ENCODE peak calls at places on chromosomes 5 and 9, in eight cellular contexts. K is breast epithelium, G is PC-3, P is heart right ventricle, H is cardiac muscle cell, C is astrocyte of the spinal cord, D is IMR-90, F is nephron progenitor cell. X is an unnamed sample.

GRCh38 chr9:130835441-130836298 is 616 bp downstream of the ABL1 start:
- DNase-seq in K (no peak), G (no peak), P (peak; percentile 47), H (peak; percentile 55), C (peak; percentile 58), D (peak; percentile 61), F (peak; percentile 60), X (no peak)

GRCh38 chr5:113147088-113147487 is 170.5 kb downstream of the DCP2 start:
- DNase-seq in K (no peak), G (no peak), P (no peak), H (peak; percentile 86), C (peak; percentile 62), D (peak; percentile 99), F (no peak), X (peak; percentile 94)

GRCh38 chr5:14834062-14834461 is 37.5 kb downstream of the ANKH start:
- DNase-seq in K (no peak), G (no peak), P (no peak), H (no peak), C (no peak), D (no peak), F (no peak), X (no peak)

GRCh38 chr5:1698589-1699316 is 100.9 kb downstream of the MRPL36 start:
- DNase-seq in K (no peak), G (no peak), P (no peak), H (no peak), C (no peak), D (no peak), F (no peak), X (no peak)

GRCh38 chr9:70113403-70114022 is 69.9 kb downstream of the MAMDC2 start:
- DNase-seq in K (peak; percentile 49), G (peak; percentile 53), P (peak; percentile 39), H (peak; percentile 79), C (peak; percentile 74), D (peak; percentile 72), F (peak; percentile 40), X (no peak)

GRCh38 chr5:180533845-180534244 is 39.7 kb downstream of the CNOT6 start:
- DNase-seq in K (no peak), G (no peak), P (no peak), H (no peak), C (no peak), D (no peak), F (no peak), X (no peak)

GRCh38 chr9:96508227-96508940 is 58.4 kb downstream of the HABP4 start:
- DNase-seq in K (no peak), G (no peak), P (no peak), H (no peak), C (no peak), D (no peak), F (no peak), X (no peak)

GRCh38 chr9:133107961-133108793 is 12.9 kb downstream of the RALGDS start:
- DNase-seq in K (no peak), G (no peak), P (no peak), H (no peak), C (no peak), D (no peak), F (no peak), X (no peak)

GRCh38 chr9:131698715-131699053 is 41.2 kb downstream of the RAPGEF1 start:
- DNase-seq in K (no peak), G (no peak), P (no peak), H (no peak), C (no peak), D (no peak), F (no peak), X (no peak)

GRCh38 chr9:82212885-82213284 is 224.3 kb downstream of the SPATA31D1 start:
- DNase-seq in K (no peak), G (no peak), P (no peak), H (no peak), C (no peak), D (no peak), F (no peak), X (no peak)

GRCh38 chr5:98314262-98314661 is 459.2 kb upstream of the RGMB start:
- DNase-seq in K (no peak), G (peak; percentile 91), P (no peak), H (peak; percentile 42), C (peak; percentile 81), D (peak; percentile 92), F (no peak), X (peak; percentile 83)

GRCh38 chr5:16888694-16889124 is 47.4 kb downstream of the MYO10 start:
- DNase-seq in K (no peak), G (peak; percentile 87), P (no peak), H (peak; percentile 72), C (peak; percentile 35), D (peak; percentile 67), F (no peak), X (no peak)

GRCh38 chr5:87231037-87231808 is 36.5 kb upstream of the RASA1 start:
- DNase-seq in K (no peak), G (peak; percentile 35), P (no peak), H (peak; percentile 38), C (no peak), D (no peak), F (no peak), X (no peak)

GRCh38 chr5:150636391-150637244 is 3.8 kb upstream of the SYNPO start:
- DNase-seq in K (no peak), G (peak; percentile 84), P (no peak), H (peak; percentile 76), C (peak; percentile 79), D (peak; percentile 68), F (no peak), X (no peak)

GRCh38 chr9:113505963-113506624 is 42.6 kb downstream of the RGS3 start:
- DNase-seq in K (no peak), G (no peak), P (no peak), H (no peak), C (no peak), D (no peak), F (peak; percentile 50), X (no peak)

DNA sequence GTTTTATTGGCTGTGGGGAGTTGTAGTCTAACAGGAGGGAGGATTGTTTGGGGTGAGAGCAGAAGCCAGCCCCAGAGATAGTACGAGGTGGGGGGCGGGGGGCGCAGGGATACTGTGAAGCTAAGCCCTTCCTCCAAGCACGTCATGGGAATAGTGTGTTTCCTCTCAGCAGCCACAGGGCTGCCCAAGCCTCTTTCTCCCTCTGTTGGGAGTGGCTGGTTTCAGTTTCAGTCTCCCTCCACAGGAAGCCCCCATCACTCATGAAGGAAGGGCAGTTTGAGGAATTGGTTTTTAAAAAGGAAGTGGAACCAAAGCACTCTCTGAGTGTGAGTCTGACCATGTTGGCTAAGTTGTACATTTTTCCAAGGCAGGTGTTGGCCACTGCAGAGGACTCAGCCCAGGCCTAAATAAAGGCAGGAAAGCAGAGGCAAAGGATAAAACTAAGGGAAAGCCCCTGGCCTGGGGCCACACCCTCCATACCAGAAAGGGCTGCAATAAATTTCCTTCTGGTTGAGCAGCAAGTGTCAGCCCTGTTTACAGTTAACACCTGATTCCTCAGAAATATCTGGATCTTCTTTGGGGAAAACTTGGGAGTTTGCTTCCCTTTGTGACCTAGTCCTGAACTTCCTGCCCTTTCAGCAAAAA is 3.2 kb downstream of the RAB24 start:
- DNase-seq in K (no peak), G (peak; percentile 56), P (no peak), H (peak; percentile 82), C (peak; percentile 82), D (peak; percentile 80), F (peak; percentile 38), X (no peak)
- TF ChIP-seq CTCF in K (no peak), G (peak; percentile 43), P (no peak), H (no peak), C (peak; percentile 44), D (peak; percentile 28), F (no peak), X (peak; percentile 42)

DNA sequence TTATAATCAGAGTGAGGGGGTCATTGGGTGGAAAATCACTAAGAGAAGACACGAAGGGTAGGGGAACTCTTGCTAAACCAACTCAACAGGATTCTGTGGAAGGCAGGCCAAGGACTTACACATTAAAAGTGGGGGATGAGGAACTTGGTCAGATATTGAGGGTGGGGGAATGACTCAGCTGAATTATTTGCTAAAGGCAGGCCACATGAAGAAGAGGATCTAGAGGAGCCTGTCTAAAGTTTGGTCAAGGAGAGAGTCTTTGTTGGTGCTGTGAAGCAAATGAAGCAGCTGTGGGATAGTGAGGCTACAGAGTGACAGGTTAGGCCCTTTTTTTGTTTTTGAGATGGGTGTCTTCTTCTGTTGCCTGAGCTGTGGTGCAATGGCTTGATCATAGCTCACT is 63.9 kb upstream of the SPRY4 start:
- DNase-seq in K (no peak), G (peak; percentile 69), P (no peak), H (peak; percentile 20), C (no peak), D (peak; percentile 27), F (no peak), X (no peak)
- TF ChIP-seq CTCF in K (no peak), G (no peak), P (no peak), H (no peak), C (no peak), D (no peak), F (no peak), X (no peak)

DNA sequence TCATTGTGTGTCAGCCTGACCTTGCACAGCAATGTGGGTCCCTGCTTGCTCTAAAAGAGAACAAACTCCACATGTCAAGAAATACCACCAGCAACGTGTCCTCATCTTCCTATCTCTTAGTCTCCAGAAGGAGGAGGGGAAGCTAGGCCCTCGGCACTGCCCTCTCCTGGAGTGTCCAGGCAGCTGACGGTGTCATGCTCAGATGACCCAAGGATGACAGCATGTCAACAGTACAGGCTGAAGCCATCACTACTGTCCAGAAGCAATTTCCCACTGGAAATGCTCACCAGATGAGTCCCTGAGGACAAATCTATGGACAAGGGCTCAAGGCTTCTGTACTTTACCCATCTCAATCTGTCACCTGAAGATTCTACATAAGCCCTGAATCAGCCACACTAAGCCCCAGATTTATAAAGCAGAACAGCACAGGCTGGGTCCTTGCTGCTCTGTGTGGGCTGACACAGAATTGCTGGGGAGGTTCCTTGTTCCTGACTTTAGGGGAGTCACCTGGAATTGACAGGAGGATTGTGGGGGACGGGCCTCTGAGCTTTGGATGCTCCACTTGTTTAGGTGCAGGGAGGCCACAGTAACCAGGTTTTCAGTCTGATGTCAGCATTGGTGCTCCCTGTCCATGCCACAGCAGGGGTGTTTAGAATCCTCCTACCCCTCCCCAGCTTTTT is 210.2 kb downstream of the DAB2IP start:
- DNase-seq in K (peak; percentile 15), G (peak; percentile 32), P (peak; percentile 49), H (peak; percentile 23), C (no peak), D (no peak), F (peak; percentile 45), X (no peak)
- TF ChIP-seq CTCF in K (no peak), G (peak; percentile 51), P (peak; percentile 27), H (peak; percentile 42), C (peak; percentile 52), D (peak; percentile 35), F (peak; percentile 43), X (peak; percentile 50)

GRCh38 chr5:137487600-137487999 is 11.5 kb downstream of the SPOCK1 start:
- DNase-seq in K (no peak), G (peak; percentile 9), P (no peak), H (peak; percentile 71), C (peak; percentile 83), D (peak; percentile 60), F (no peak), X (peak; percentile 37)

GRCh38 chr5:137488974-137489373 is 10.2 kb downstream of the SPOCK1 start:
- DNase-seq in K (no peak), G (no peak), P (no peak), H (no peak), C (no peak), D (no peak), F (no peak), X (no peak)

GRCh38 chr5:137486707-137487106 is 12.4 kb downstream of the SPOCK1 start:
- DNase-seq in K (no peak), G (peak; percentile 62), P (peak; percentile 16), H (peak; percentile 38), C (peak; percentile 84), D (peak; percentile 81), F (no peak), X (no peak)

GRCh38 chr5:137491121-137491520 is 8.0 kb downstream of the SPOCK1 start:
- DNase-seq in K (no peak), G (peak; percentile 65), P (no peak), H (no peak), C (peak; percentile 57), D (peak; percentile 38), F (no peak), X (no peak)

GRCh38 chr5:137488516-137488915 is 10.6 kb downstream of the SPOCK1 start:
- DNase-seq in K (no peak), G (no peak), P (no peak), H (no peak), C (no peak), D (no peak), F (no peak), X (no peak)
- TF ChIP-seq CTCF in K (no peak), G (no peak), P (no peak), H (no peak), C (no peak), D (no peak), F (no peak), X (no peak)

X was measured in BJ.